ENCODE peak calls at places on chromosomes 6 and 20, in ten cellular contexts. A is K562, K is AG09309, R is neural crest cell, N is fibroblast of mammary gland, T is right lobe of liver, E is WTC11, Z is fibroblast of lung, Y is endothelial cell, L is epithelial cell of proximal tubule. J is an unnamed sample.

GRCh38 chr6:40734607-40735006 is 147.4 kb upstream of the LRFN2 start:
- DNase-seq in L (no peak), R (no peak), E (no peak), K (no peak), Z (no peak), Y (no peak), N (no peak), A (no peak), T (no peak), J (no peak)

GRCh38 chr20:10635476-10636208 is 38.2 kb downstream of the JAG1 start:
- DNase-seq in E (no peak), Y (no peak), T (no peak), Z (no peak), R (no peak), L (no peak), K (no peak), A (no peak), N (peak), J (peak)

GRCh38 chr6:154165488-154165887 is 126.4 kb downstream of the OPRM1 start:
- DNase-seq in A (no peak), T (no peak), L (no peak), Z (no peak), E (no peak), R (no peak), N (no peak), K (no peak), Y (no peak), J (no peak)

GRCh38 chr6:36712816-36713215 is 15.2 kb downstream of the RAB44 start:
- DNase-seq in T (no peak), R (no peak), Z (no peak), K (no peak), E (no peak), Y (no peak), L (no peak), N (no peak), A (no peak), J (no peak)

GRCh38 chr6:122494665-122495272 is 23.2 kb upstream of the SERINC1 start:
- DNase-seq in N (no peak), L (no peak), Z (no peak), E (no peak), Y (no peak), A (no peak), K (no peak), R (no peak), T (no peak), J (no peak)

GRCh38 chr6:1043458-1043836 is 268.5 kb upstream of the FOXQ1 start:
- DNase-seq in K (no peak), R (no peak), A (no peak), L (no peak), N (no peak), Y (no peak), T (no peak), Z (no peak), E (no peak), J (peak)

GRCh38 chr6:119749341-119749740 is 399.8 kb upstream of the MAN1A1 start:
- DNase-seq in Z (no peak), Y (no peak), E (no peak), T (no peak), L (no peak), R (no peak), A (no peak), N (peak), K (no peak), J (peak)

GRCh38 chr6:129730477-129731165 is 20.6 kb upstream of the ARHGAP18 start:
- DNase-seq in A (peak), Y (no peak), Z (no peak), E (no peak), L (no peak), N (peak), R (no peak), K (no peak), T (no peak), J (peak)

GRCh38 chr6:94487371-94487770 is 1068.0 kb upstream of the EPHA7 start:
- DNase-seq in A (no peak), N (no peak), L (no peak), Y (no peak), T (no peak), Z (no peak), E (no peak), K (no peak), R (no peak), J (no peak)

GRCh38 chr6:11632795-11633511 is 95.4 kb downstream of the TMEM170B start:
- DNase-seq in N (peak), T (no peak), E (no peak), L (no peak), Z (peak), K (no peak), Y (no peak), A (no peak), R (no peak), J (peak)

GRCh38 chr6:158849899-158850806 is 31.0 kb upstream of the EZR start:
- DNase-seq in Z (peak), E (no peak), A (peak), T (no peak), R (no peak), N (peak), Y (no peak), K (no peak), L (peak), J (peak)

GRCh38 chr20:48070961-48071645 is 285.8 kb upstream of the SULF2 start:
- DNase-seq in A (no peak), Y (no peak), R (no peak), L (no peak), K (no peak), T (no peak), Z (peak), E (no peak), N (no peak), J (no peak)

GRCh38 chr6:26360451-26361416 is 4.3 kb upstream of the BTN3A2 start:
- DNase-seq in E (no peak), K (no peak), Z (no peak), A (no peak), N (no peak), R (no peak), L (no peak), Y (no peak), T (no peak), J (no peak)

GRCh38 chr6:16684896-16685554 is 76.2 kb downstream of the ATXN1 start:
- DNase-seq in Z (peak), A (no peak), E (no peak), Y (no peak), L (peak), R (no peak), K (peak), N (peak), T (no peak), J (no peak)

GRCh38 chr6:108781419-108782110 is 66.7 kb upstream of the ARMC2 start:
- DNase-seq in K (no peak), Z (peak), L (no peak), R (no peak), Y (no peak), T (no peak), E (peak), A (no peak), N (peak), J (no peak)

GRCh38 chr6:16684195-16684689 is 77.0 kb downstream of the ATXN1 start:
- DNase-seq in K (no peak), L (no peak), Z (peak), E (no peak), R (no peak), T (no peak), Y (no peak), N (peak), A (no peak), J (no peak)

GRCh38 chr6:16118825-16119224 is 10.1 kb upstream of the MYLIP start:
- DNase-seq in T (no peak), E (no peak), L (no peak), A (no peak), N (no peak), R (no peak), Z (no peak), K (no peak), Y (no peak), J (no peak)

GRCh38 chr20:51404297-51405060 is 138.0 kb downstream of the NFATC2 start:
- DNase-seq in T (no peak), A (no peak), E (no peak), Y (no peak), Z (peak), L (no peak), R (no peak), K (no peak), N (no peak), J (no peak)

GRCh38 chr20:49685809-49686208 is 27.9 kb downstream of the B4GALT5 start:
- DNase-seq in T (no peak), A (peak), R (no peak), L (no peak), Y (no peak), N (peak), K (peak), Z (peak), E (no peak), J (peak)

GRCh38 chr20:36629719-36630340 is 16.2 kb downstream of the SLA2 start:
- DNase-seq in K (no peak), Z (no peak), E (no peak), N (no peak), R (no peak), A (no peak), Y (peak), L (no peak), T (no peak), J (no peak)

GRCh38 chr6:46271728-46272127 is 100.9 kb upstream of the ENPP5 start:
- DNase-seq in A (no peak), E (no peak), R (no peak), T (no peak), Z (no peak), Y (no peak), N (no peak), L (no peak), K (no peak), J (no peak)

DNA sequence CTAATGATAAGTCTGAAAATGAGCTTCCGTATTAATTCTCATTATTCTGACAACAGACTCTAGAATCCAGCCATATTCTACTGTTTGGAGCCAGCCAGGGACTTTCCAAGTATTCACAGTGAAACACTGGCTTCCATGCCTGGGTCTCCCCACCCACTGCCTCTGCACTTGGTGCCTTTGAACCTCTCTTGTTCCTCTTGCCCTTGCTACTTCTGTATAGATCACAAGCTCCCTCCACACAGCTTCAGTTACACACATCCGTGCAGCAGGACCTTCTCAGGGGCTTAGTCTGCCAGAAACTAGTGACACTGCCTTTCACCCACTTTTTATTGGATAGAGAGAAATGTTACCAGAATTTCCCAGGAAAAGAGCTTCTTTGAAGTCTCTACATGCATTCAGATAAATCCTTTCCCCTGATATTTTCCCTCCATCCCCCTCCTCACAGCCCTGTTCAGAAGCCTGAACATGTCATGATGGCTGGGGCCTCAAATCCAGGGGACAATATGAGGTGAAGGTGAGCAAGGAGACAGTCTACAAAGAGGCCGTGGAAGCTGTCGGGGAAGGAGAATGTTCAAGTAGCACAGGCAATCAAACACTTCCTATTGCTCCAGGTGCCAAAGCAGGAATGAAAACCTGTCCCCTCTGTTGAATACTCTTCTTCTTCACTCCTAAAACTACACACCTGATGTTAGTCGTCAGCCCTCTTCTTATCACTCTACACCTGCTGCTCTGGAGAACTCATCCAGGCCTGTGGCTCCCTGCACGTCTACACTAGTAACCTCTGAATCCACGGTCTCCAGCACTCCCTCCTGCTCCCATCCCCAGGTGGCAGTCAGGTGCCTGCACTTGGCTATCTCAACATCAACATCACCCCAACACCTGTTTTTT is 20.1 kb upstream of the HLA-DOA start:
- DNase-seq in T (no peak), N (peak), Z (no peak), A (no peak), E (no peak), R (no peak), K (no peak), L (no peak), Y (no peak), J (no peak)
- TF ChIP-seq CTCF in T (no peak), N (no peak), Z (no peak), A (no peak), E (no peak), R (no peak), K (no peak), L (no peak), Y (no peak), J (no peak)

DNA sequence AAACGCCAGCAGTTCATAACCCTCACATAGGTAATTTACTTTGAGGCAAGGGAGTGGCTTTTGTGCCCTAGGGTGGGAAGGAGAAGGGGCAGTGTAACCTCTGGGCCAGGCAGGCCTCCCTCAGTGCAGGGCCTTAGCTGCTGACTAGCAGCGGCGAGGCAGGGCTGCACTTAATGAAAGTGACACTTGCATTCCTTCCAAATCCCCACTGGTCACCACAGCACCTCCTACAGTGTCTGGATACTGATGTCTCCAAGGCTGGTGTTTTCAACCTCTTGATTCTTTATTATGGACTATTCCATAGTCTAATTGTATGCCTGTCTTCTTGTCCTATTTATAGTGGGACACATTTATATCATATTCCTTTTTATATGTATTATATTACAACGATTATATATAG is 152.7 kb downstream of the LY86 start:
- DNase-seq in Y (no peak), R (no peak), N (no peak), E (no peak), K (no peak), A (peak), Z (no peak), L (no peak), T (no peak), J (no peak)
- TF ChIP-seq CTCF in Y (no peak), R (no peak), N (no peak), E (no peak), K (no peak), A (no peak), Z (no peak), L (no peak), T (no peak), J (no peak)

GRCh38 chr20:44733341-44734069 is 12.2 kb upstream of the KCNK15 start:
- DNase-seq in E (peak), L (no peak), Z (peak), N (peak), K (no peak), R (peak), T (no peak), Y (peak), A (peak), J (peak)

GRCh38 chr20:44736170-44737021 is 9.3 kb upstream of the KCNK15 start:
- DNase-seq in Z (peak), N (peak), E (peak), T (peak), Y (peak), K (no peak), L (no peak), R (peak), A (peak), J (peak)

GRCh38 chr20:44735816-44736169 is 9.9 kb upstream of the KCNK15 start:
- DNase-seq in E (no peak), K (no peak), N (no peak), Z (no peak), R (no peak), A (no peak), Y (no peak), L (no peak), T (no peak), J (no peak)

GRCh38 chr20:44737116-44737515 is 8.5 kb upstream of the KCNK15 start:
- DNase-seq in R (no peak), L (no peak), E (no peak), T (no peak), N (no peak), Z (no peak), K (no peak), A (no peak), Y (no peak), J (no peak)

DNA sequence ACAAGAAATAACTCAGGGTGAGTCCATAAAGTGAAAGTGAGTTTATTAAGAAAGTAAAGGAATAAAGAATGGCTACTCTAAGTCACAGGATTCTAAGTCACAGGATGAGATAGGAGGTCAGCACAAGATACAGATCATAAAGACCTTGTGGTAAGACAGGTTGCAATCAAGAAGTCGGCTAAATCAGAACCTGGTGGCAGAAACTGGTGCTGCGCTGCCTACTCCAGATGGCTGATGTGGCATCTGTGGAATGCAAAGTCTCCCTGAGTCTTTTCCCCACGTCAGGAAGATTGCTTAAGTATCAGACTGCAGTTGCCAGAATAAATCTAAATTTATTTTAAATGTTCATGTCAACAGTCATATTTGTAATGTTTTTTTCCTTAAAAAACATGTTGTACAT is 10.7 kb upstream of the KCNK15 start:
- DNase-seq in N (peak), E (peak), A (no peak), Y (peak), K (no peak), R (no peak), Z (peak), L (no peak), T (no peak), J (peak)
- TF ChIP-seq CTCF in N (no peak), E (no peak), A (no peak), Y (peak), K (peak), R (no peak), Z (peak), L (peak), T (no peak), J (no peak)

DNA sequence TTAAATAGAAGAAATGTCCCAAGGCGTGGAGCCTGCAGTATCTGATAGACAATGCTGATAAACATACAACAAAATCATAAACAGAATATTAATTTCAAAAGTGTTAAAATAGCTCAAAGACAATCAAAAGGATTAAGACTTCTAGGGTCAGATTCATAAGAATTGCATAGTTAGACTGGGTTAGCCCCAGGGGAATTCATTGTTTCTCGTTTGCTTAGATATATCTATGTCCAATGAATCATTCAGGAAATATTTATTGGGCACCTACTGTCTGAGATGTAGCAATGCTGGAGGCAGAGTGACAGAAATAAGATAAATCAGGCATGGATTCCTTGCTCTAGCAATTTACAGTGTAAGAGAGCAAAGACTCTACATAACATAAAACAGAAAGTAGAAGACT is 124.4 kb upstream of the PRL start:
- DNase-seq in E (no peak), L (no peak), N (peak), R (no peak), T (no peak), Z (no peak), A (no peak), Y (no peak), K (peak), J (peak)
- TF ChIP-seq CTCF in E (no peak), L (no peak), N (no peak), R (no peak), T (no peak), Z (no peak), A (no peak), Y (no peak), K (no peak), J (no peak)

GRCh38 chr20:38115896-38116295 is 49.2 kb downstream of the TGM2 start:
- DNase-seq in T (no peak), K (no peak), Y (no peak), Z (no peak), L (no peak), R (no peak), A (no peak), N (no peak), E (no peak), J (no peak)

GRCh38 chr20:38113401-38114325 is 51.4 kb downstream of the TGM2 start:
- DNase-seq in N (no peak), Y (peak), A (peak), K (no peak), E (peak), Z (no peak), R (no peak), T (no peak), L (no peak), J (no peak)

GRCh38 chr20:38116409-38117165 is 48.5 kb downstream of the TGM2 start:
- DNase-seq in Y (no peak), K (no peak), N (no peak), E (no peak), T (no peak), L (no peak), A (no peak), R (no peak), Z (no peak), J (no peak)

GRCh38 chr20:38114353-38114791 is 50.7 kb downstream of the TGM2 start:
- DNase-seq in E (no peak), Z (peak), Y (no peak), T (no peak), A (peak), N (peak), R (no peak), K (no peak), L (no peak), J (peak)

DNA sequence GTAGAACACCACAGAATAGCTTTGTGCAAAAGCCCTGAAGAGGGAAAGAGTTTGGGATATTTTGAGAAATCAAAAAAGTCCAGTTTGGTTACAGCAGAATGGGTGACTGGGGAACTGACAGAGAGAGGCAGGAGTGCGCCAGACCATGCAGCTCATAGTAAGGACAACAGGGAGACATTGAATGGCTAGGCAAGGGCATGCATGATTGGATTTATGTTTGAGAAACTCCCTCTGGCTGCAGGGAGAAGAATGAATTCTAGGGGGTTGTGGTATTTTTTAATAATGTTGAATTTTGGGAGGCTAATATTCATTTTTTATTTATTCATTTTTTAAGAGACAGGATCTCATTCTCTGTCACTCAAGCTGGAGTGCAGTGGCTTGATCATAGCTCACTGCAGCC is 49.9 kb downstream of the TGM2 start:
- DNase-seq in N (no peak), A (no peak), R (no peak), E (no peak), L (no peak), K (no peak), Y (no peak), T (no peak), Z (no peak), J (no peak)
- TF ChIP-seq CTCF in N (peak), A (no peak), R (no peak), E (no peak), L (peak), K (no peak), Y (no peak), T (peak), Z (no peak), J (no peak)

DNA sequence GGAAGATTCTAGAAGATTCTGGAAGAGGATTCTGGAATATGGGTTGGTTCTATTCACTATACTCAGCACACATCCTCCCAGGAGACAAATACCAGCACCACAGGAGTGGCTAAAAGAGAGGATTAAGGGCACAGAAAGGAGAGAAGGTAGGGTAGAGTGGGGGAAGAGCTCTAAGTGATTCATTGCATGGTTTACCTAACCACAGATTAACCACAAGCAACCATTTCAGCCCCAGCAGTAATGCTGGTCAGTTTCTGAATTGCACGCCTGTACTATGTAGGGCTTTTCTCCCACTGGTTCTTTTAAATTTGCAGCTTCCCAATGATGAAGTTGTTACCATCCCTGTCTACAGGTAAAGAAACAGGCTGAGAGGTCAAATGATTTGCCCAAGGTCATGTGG is 192.7 kb upstream of the PMEPA1 start:
- DNase-seq in E (no peak), T (no peak), L (no peak), R (no peak), N (peak), K (peak), A (no peak), Y (no peak), Z (peak), J (peak)
- TF ChIP-seq CTCF in E (no peak), T (no peak), L (peak), R (no peak), N (no peak), K (peak), A (no peak), Y (no peak), Z (no peak), J (peak)

GRCh38 chr6:70073637-70074036 is 207.3 kb downstream of the COL19A1 start:
- DNase-seq in Z (no peak), Y (no peak), L (no peak), E (no peak), N (no peak), A (no peak), K (no peak), T (no peak), R (no peak), J (no peak)
- TF ChIP-seq CTCF in Z (no peak), Y (no peak), L (no peak), E (no peak), N (no peak), A (no peak), K (no peak), T (no peak), R (no peak), J (no peak)